ENCODE peak calls at places on chromosome 11, in nine cellular contexts. N, S, H, K, L, T, X, J and G are unnamed samples.

GRCh38 chr11:101867951-101868350 is 46.9 kb upstream of the CEP126 start:
- DNase-seq in K (no peak), H (no peak), S (no peak), J (peak), T (no peak), L (no peak), X (peak), N (no peak), G (no peak)

GRCh38 chr11:119322360-119322739 is 5.4 kb upstream of the MCAM start:
- DNase-seq in K (no peak), T (no peak), H (no peak), N (no peak), L (no peak), S (no peak), X (no peak), J (no peak), G (no peak)

GRCh38 chr11:86151188-86152005 is 82.5 kb upstream of the PICALM start:
- DNase-seq in J (peak), L (peak), K (peak), S (no peak), X (no peak), T (no peak), H (no peak), N (peak), G (peak)

GRCh38 chr11:46348986-46349401 is 1.7 kb downstream of the DGKZ start:
- DNase-seq in L (no peak), J (no peak), H (no peak), N (no peak), X (no peak), S (no peak), T (no peak), K (no peak), G (no peak)

GRCh38 chr11:127919206-127920000 is 668.0 kb downstream of the ETS1 start:
- DNase-seq in L (no peak), H (no peak), T (no peak), K (no peak), S (no peak), J (peak), X (peak), N (no peak), G (peak)

GRCh38 chr11:62546244-62546936 is at the start of gene AHNAK:
- DNase-seq in J (peak), K (peak), N (peak), S (peak), H (no peak), X (no peak), T (peak), L (no peak), G (peak)

GRCh38 chr11:126992804-126993111 is 7.8 kb downstream of the KIRREL3 start:
- DNase-seq in J (peak), T (no peak), H (no peak), S (peak), L (no peak), K (no peak), X (peak), N (no peak), G (no peak)

GRCh38 chr11:9206496-9206895 is 58.7 kb downstream of the DENND5A start:
- DNase-seq in N (no peak), T (no peak), S (peak), L (no peak), J (peak), H (no peak), K (no peak), X (peak), G (peak)

GRCh38 chr11:1335811-1336761 is 26.7 kb upstream of the TOLLIP start:
- DNase-seq in X (peak), L (no peak), H (no peak), J (peak), K (peak), S (no peak), N (peak), T (peak), G (peak)

GRCh38 chr11:64113462-64113780 is 52.5 kb downstream of the MACROD1 start:
- DNase-seq in X (no peak), J (no peak), S (no peak), H (no peak), L (no peak), T (no peak), N (no peak), K (no peak), G (no peak)

GRCh38 chr11:13944016-13944415 is 18.5 kb upstream of the SPON1 start:
- DNase-seq in T (no peak), K (no peak), X (no peak), L (no peak), N (no peak), J (no peak), S (no peak), H (no peak), G (no peak)

GRCh38 chr11:61092280-61092766 is 10.0 kb upstream of the CD5 start:
- DNase-seq in H (no peak), L (no peak), N (no peak), S (no peak), X (no peak), T (no peak), J (no peak), K (no peak), G (no peak)

GRCh38 chr11:120130991-120131760 is 6.7 kb downstream of the TRIM29 start:
- DNase-seq in T (no peak), K (no peak), H (no peak), X (no peak), L (peak), S (no peak), J (no peak), N (peak), G (no peak)

GRCh38 chr11:115736146-115736545 is 231.9 kb upstream of the CADM1 start:
- DNase-seq in L (no peak), N (no peak), X (no peak), S (no peak), K (no peak), T (no peak), J (no peak), H (no peak), G (no peak)

GRCh38 chr11:870127-870413 is 27.4 kb downstream of the TSPAN4 start:
- DNase-seq in L (no peak), K (no peak), T (no peak), H (no peak), N (no peak), J (no peak), X (no peak), S (no peak), G (no peak)

GRCh38 chr11:108239076-108239475 is 16.2 kb downstream of the ATM start:
- DNase-seq in N (no peak), J (no peak), X (no peak), H (no peak), T (no peak), S (no peak), L (no peak), K (no peak), G (no peak)

GRCh38 chr11:34680918-34681554 is 60.1 kb downstream of the EHF start:
- DNase-seq in T (no peak), N (no peak), L (no peak), J (peak), H (no peak), S (peak), X (peak), K (no peak), G (no peak)

GRCh38 chr11:43467958-43468357 is 109.2 kb downstream of the TTC17 start:
- DNase-seq in H (no peak), L (no peak), X (no peak), K (no peak), S (no peak), T (no peak), J (no peak), N (no peak), G (no peak)

GRCh38 chr11:34050967-34051348 is 573 bp upstream of the CAPRIN1 start:
- DNase-seq in J (no peak), S (no peak), H (no peak), N (no peak), X (no peak), K (no peak), T (no peak), L (no peak), G (no peak)

GRCh38 chr11:120182790-120183491 is 27.9 kb upstream of the OAF start:
- DNase-seq in X (no peak), S (no peak), N (peak), T (peak), K (no peak), H (no peak), L (no peak), J (peak), G (no peak)

GRCh38 chr11:8242480-8243280 is 21.0 kb downstream of the LMO1 start:
- DNase-seq in J (no peak), L (no peak), T (no peak), H (no peak), N (no peak), X (no peak), S (no peak), K (peak), G (no peak)

GRCh38 chr11:110513521-110514450 is 84.0 kb downstream of the FDX1 start:
- DNase-seq in H (no peak), X (no peak), T (no peak), K (no peak), J (no peak), S (no peak), L (no peak), N (no peak), G (no peak)